ENCODE peak calls at places on chromosomes 5 and 9, in six cellular contexts. S, V, P, O, W and G are unnamed samples.

GRCh38 chr5:164627051-164627450 is 1121.6 kb downstream of the MAT2B start:
- DNase-seq in S (no peak), V (no peak), P (no peak), O (no peak), W (no peak), G (no peak)

GRCh38 chr9:94269264-94269663 is 10.2 kb downstream of the ZNF169 start:
- DNase-seq in S (no peak), V (peak), P (no peak), O (no peak), W (no peak), G (no peak)

GRCh38 chr5:133746834-133747233 is 134.5 kb upstream of the FSTL4 start:
- DNase-seq in S (no peak), V (peak), P (peak), O (peak), W (no peak), G (peak)

GRCh38 chr5:126937796-126938195 is 92.6 kb downstream of the MARCHF3 start:
- DNase-seq in S (no peak), V (no peak), P (no peak), O (no peak), W (no peak), G (no peak)

GRCh38 chr9:93964685-93965084 is 9.5 kb upstream of the BARX1 start:
- DNase-seq in S (no peak), V (no peak), P (no peak), O (no peak), W (no peak), G (no peak)

GRCh38 chr5:137221914-137222313 is 277.2 kb downstream of the SPOCK1 start:
- DNase-seq in S (no peak), V (no peak), P (no peak), O (no peak), W (no peak), G (no peak)

GRCh38 chr9:20930836-20931235 is 100.6 kb downstream of the HACD4 start:
- DNase-seq in S (no peak), V (no peak), P (no peak), O (no peak), W (no peak), G (no peak)

GRCh38 chr9:121296213-121297127 is 28.5 kb downstream of the GSN start:
- DNase-seq in S (no peak), V (peak), P (no peak), O (no peak), W (no peak), G (no peak)

GRCh38 chr5:117615226-117615625 is 1040.6 kb upstream of the SEMA6A start:
- DNase-seq in S (no peak), V (no peak), P (no peak), O (no peak), W (no peak), G (no peak)

GRCh38 chr5:79464695-79465332 is 49.1 kb downstream of the HOMER1 start:
- DNase-seq in S (peak), V (no peak), P (no peak), O (peak), W (no peak), G (peak)

GRCh38 chr5:179378441-179379271 is 33.4 kb upstream of the ADAMTS2 start:
- DNase-seq in S (no peak), V (no peak), P (no peak), O (no peak), W (no peak), G (no peak)

GRCh38 chr5:61307611-61308010 is 24.4 kb upstream of the ZSWIM6 start:
- DNase-seq in S (no peak), V (no peak), P (no peak), O (no peak), W (no peak), G (no peak)

GRCh38 chr5:67972027-67972822 is 243.3 kb upstream of the PIK3R1 start:
- DNase-seq in S (no peak), V (no peak), P (no peak), O (no peak), W (no peak), G (no peak)

GRCh38 chr5:67966712-67967111 is 248.8 kb upstream of the PIK3R1 start:
- DNase-seq in S (no peak), V (no peak), P (no peak), O (no peak), W (no peak), G (no peak)

GRCh38 chr5:52015760-52016159 is 632.5 kb downstream of the ISL1 start:
- DNase-seq in S (no peak), V (peak), P (no peak), O (no peak), W (no peak), G (no peak)

GRCh38 chr5:126079266-126079665 is 343.9 kb upstream of the GRAMD2B start:
- DNase-seq in S (no peak), V (no peak), P (no peak), O (no peak), W (no peak), G (no peak)

GRCh38 chr5:138035605-138036537 is 3.0 kb upstream of the FAM13B start:
- DNase-seq in S (peak), V (peak), P (peak), O (peak), W (peak), G (no peak)

GRCh38 chr5:65213921-65214525 is 267.7 kb downstream of the ADAMTS6 start:
- DNase-seq in S (no peak), V (peak), P (no peak), O (peak), W (no peak), G (no peak)

GRCh38 chr9:129773262-129774048 is 20.6 kb upstream of the PTGES start:
- DNase-seq in S (no peak), V (peak), P (no peak), O (peak), W (no peak), G (no peak)

GRCh38 chr9:27348785-27349489 is 52.0 kb upstream of the EQTN start:
- DNase-seq in S (no peak), V (no peak), P (no peak), O (no peak), W (no peak), G (no peak)

GRCh38 chr5:142840591-142840990 is 70.4 kb downstream of the ARHGAP26 start:
- DNase-seq in S (no peak), V (no peak), P (no peak), O (no peak), W (no peak), G (no peak)

GRCh38 chr9:114291886-114292590 is 30.9 kb upstream of the ORM1 start:
- DNase-seq in S (no peak), V (no peak), P (no peak), O (no peak), W (no peak), G (no peak)

GRCh38 chr5:1735320-1735970 is 64.2 kb downstream of the MRPL36 start:
- DNase-seq in S (no peak), V (no peak), P (peak), O (no peak), W (no peak), G (no peak)

GRCh38 chr9:12843735-12844134 is 68.9 kb downstream of the LURAP1L start:
- DNase-seq in S (no peak), V (no peak), P (no peak), O (no peak), W (no peak), G (no peak)

GRCh38 chr5:121982500-121983261 is 20.9 kb downstream of the SRFBP1 start:
- DNase-seq in S (no peak), V (no peak), P (no peak), O (no peak), W (no peak), G (no peak)

GRCh38 chr5:73066466-73066865 is 53.9 kb upstream of the TMEM171 start:
- DNase-seq in S (no peak), V (no peak), P (no peak), O (no peak), W (no peak), G (no peak)

GRCh38 chr5:108700928-108701327 is 46.8 kb upstream of the FER start:
- DNase-seq in S (no peak), V (no peak), P (no peak), O (no peak), W (no peak), G (no peak)

GRCh38 chr9:126363847-126364671 is 37.4 kb downstream of the MVB12B start:
- DNase-seq in S (no peak), V (no peak), P (no peak), O (no peak), W (no peak), G (no peak)

GRCh38 chr9:71758785-71759184 is 9.5 kb downstream of the CEMIP2 start:
- DNase-seq in S (no peak), V (peak), P (no peak), O (peak), W (no peak), G (no peak)

GRCh38 chr5:32760091-32760509 is 49.0 kb downstream of the NPR3 start:
- DNase-seq in S (no peak), V (peak), P (no peak), O (no peak), W (no peak), G (no peak)

GRCh38 chr5:86986837-86987236 is 280.8 kb upstream of the RASA1 start:
- DNase-seq in S (no peak), V (no peak), P (no peak), O (no peak), W (no peak), G (no peak)

GRCh38 chr5:116652196-116652729 is 77.6 kb upstream of the SEMA6A start:
- DNase-seq in S (no peak), V (peak), P (peak), O (no peak), W (peak), G (no peak)

GRCh38 chr5:151155149-151155776 is 2.3 kb downstream of the ANXA6 start:
- DNase-seq in S (no peak), V (no peak), P (no peak), O (no peak), W (peak), G (no peak)

DNA sequence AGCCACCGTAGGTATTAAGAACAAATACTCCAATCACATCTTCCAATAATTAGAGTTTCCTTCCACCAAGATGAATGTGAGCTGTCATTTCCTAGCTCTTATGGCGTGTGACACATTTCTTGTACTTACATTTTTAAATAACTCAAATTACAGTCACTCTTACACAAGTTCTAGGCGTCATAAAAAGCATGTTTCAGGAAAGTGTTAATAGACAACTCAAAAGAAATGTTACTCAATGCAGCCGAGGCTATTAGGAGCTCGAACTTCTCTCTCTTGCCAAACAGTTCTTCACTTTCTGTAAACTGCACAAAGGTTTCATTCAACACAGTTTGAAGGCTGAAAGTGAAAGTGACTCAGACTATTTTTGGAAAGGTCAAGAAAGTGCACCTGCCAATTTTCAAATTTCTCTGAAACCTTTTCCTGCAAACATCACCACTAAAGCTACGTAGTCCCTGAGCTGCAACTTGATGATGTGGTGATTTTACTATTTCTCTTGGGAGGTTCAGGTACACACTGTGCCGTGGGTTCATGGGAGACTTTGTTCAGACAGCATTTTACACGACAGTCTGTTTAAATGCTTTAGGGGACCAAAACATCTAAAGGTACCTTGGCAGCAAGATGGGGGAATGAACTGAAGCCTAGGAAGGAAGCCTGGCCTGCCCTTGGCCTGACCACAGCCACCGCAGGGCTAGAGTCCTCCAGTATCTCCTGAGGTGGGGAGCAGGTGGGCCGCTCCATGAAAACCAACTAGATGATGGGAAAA is 153.6 kb downstream of the AUH start:
- DNase-seq in S (no peak), V (peak), P (no peak), O (no peak), W (peak), G (no peak)
- TF ChIP-seq TAF1 in S (no peak), V (no peak), P (no peak), O (no peak), W (no peak), G (no peak)

DNA sequence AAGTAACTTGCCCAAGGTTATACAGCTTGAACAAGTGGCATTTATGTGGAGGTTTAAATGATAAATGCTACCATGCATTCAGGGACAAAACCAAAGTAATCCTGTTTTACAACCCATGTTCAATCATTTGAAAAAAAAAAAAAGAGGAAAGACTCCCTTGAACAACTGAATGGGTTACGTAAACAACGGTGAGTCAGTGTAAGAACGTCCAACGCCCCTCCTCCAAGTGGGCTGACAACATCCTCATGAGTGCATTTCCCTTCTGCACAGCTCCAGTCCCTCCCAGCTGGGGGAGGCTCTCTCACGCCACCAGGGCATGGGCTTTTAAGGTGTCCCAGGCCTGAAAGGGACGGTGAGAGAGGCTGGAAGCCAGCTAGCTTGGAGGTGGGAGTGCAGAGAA is 90.0 kb downstream of the PRRT1B start:
- DNase-seq in S (no peak), V (peak), P (no peak), O (peak), W (no peak), G (no peak)
- TF ChIP-seq POLR2A in S (no peak), V (no peak), P (no peak), O (no peak), W (no peak), G (no peak)

GRCh38 chr5:147223343-147223742 is 11.5 kb upstream of the STK32A start:
- DNase-seq in S (no peak), V (no peak), P (no peak), O (no peak), W (no peak), G (no peak)

GRCh38 chr5:147225938-147226337 is 8.9 kb upstream of the STK32A start:
- DNase-seq in S (no peak), V (no peak), P (no peak), O (no peak), W (no peak), G (no peak)

GRCh38 chr5:147226512-147226911 is 8.3 kb upstream of the STK32A start:
- DNase-seq in S (no peak), V (no peak), P (no peak), O (no peak), W (no peak), G (no peak)

GRCh38 chr5:147223951-147224791 is 10.7 kb upstream of the STK32A start:
- DNase-seq in S (no peak), V (peak), P (no peak), O (no peak), W (no peak), G (no peak)
- TF ChIP-seq TAF1 in S (no peak), V (no peak), P (no peak), O (no peak), W (no peak), G (no peak)

GRCh38 chr5:39424751-39425524 is at the start of gene DAB2:
- DNase-seq in S (no peak), V (peak), P (peak), O (peak), W (no peak), G (peak)
- TF ChIP-seq POLR2A in S (no peak), V (peak), P (no peak), O (peak), W (no peak), G (no peak)

DNA sequence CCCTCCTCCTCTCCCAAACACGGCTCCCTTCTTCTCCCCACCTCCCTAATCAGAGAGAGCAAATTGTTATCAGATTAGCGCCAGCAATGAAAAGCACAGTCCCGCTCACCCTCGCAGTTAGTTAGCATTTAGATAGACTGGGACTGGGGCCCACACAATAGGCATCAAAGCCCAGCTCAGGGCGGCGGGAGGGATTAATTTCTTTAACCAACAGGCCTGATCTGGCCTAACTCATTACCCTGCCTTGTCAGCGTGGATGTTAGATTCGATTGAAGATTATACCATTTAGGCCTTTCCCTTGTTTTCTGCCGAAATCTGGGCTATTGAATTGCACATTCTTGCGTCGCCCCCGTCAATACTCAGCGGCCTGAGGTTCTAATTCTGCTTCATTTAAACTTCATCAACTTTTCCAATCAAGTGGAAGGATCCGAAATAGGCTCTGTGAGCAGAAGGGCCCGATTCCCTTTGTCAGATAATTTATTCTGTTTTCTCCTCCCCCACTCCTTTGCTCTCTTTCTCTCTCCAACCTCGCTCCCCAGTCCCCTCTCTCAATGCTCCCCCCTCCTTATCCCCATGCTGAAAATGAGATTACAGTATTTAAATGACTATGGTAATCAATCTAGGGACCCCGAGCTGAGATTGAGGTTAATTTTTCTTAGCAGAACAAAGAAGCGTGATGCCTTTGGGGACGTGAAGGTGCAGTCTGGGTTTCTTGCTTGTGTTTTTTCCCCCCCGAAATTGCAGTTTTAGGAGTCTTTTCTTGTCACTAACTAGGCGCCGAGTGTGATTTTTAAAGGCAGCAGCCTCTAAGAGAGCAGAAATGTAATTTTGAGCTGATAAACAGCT is 15.1 kb downstream of the CFAP77 start:
- DNase-seq in S (no peak), V (no peak), P (no peak), O (no peak), W (no peak), G (no peak)
- TF ChIP-seq TAF1 in S (no peak), V (no peak), P (no peak), O (no peak), W (no peak), G (no peak)

GRCh38 chr9:136341042-136341655 is 13.8 kb downstream of the GPSM1 start:
- DNase-seq in S (no peak), V (no peak), P (no peak), O (no peak), W (no peak), G (no peak)
- TF ChIP-seq POLR2A in S (no peak), V (no peak), P (no peak), O (no peak), W (no peak), G (no peak)